ENCODE peak calls at places on chromosomes 2 and 18, in eight cellular contexts. Y is neural crest cell; Q is stimulated activated CD4-positive, alpha-beta T cell treated with anti-CD3 and anti-CD28 coated beads, Interleukin-4, amount 100 ng/mL, for 48 hours; E is stimulated activated CD8-positive, alpha-beta memory T cell treated with anti-CD3 and anti-CD28 coated beads, Interleukin-15, amount 100 ng/mL, for 4 hours; W is NCI-H2081; V is NCI-H1417 treated with DMSO at 0.1 percent for 48 hours; I is AG04449; M is HFF-Myc. G is an unnamed sample.

GRCh38 chr18:22347624-22348511 is 69.8 kb downstream of the CTAGE1 start:
- DNase-seq in Y (no peak), Q (no peak), E (no peak), W (no peak), V (no peak), I (no peak), M (no peak), G (no peak)

GRCh38 chr2:106982350-106982749 is 96.4 kb upstream of the ST6GAL2 start:
- DNase-seq in Y (no peak), Q (no peak), E (no peak), W (no peak), V (no peak), I (no peak), M (no peak), G (no peak)

GRCh38 chr18:23688528-23688927 is 725 bp upstream of the LAMA3 start:
- DNase-seq in Y (no peak), Q (no peak), E (no peak), W (no peak), V (no peak), I (no peak), M (no peak), G (no peak)

GRCh38 chr2:95361216-95361980 is 41.1 kb upstream of the FAHD2A start:
- DNase-seq in Y (no peak), Q (no peak), E (no peak), W (no peak), V (no peak), I (no peak), M (no peak), G (no peak)

GRCh38 chr2:15786003-15786654 is 154.2 kb upstream of the MYCN start:
- DNase-seq in Y (no peak), Q (no peak), E (no peak), W (no peak), V (no peak), I (no peak), M (no peak), G (no peak)

GRCh38 chr18:76524900-76525698 is 30.1 kb upstream of the ZNF516 start:
- DNase-seq in Y (peak; percentile 34), Q (no peak), E (no peak), W (peak; percentile 99), V (peak; percentile 98), I (no peak), M (peak; percentile 69), G (peak; percentile 65)

GRCh38 chr2:11239718-11240462 is 84.6 kb downstream of the SLC66A3 start:
- DNase-seq in Y (no peak), Q (no peak), E (no peak), W (no peak), V (no peak), I (no peak), M (no peak), G (no peak)

GRCh38 chr18:4125246-4125938 is 329.7 kb downstream of the DLGAP1 start:
- DNase-seq in Y (no peak), Q (no peak), E (no peak), W (no peak), V (no peak), I (no peak), M (no peak), G (no peak)

GRCh38 chr2:176536739-176537138 is 267.5 kb downstream of the MTX2 start:
- DNase-seq in Y (no peak), Q (no peak), E (no peak), W (peak; percentile 56), V (peak; percentile 47), I (no peak), M (no peak), G (no peak)

GRCh38 chr18:78473563-78473962 is 506.1 kb upstream of the SALL3 start:
- DNase-seq in Y (no peak), Q (no peak), E (no peak), W (no peak), V (no peak), I (no peak), M (no peak), G (no peak)

GRCh38 chr18:7084080-7084765 is 33.4 kb downstream of the LAMA1 start:
- DNase-seq in Y (no peak), Q (no peak), E (no peak), W (no peak), V (no peak), I (no peak), M (no peak), G (no peak)

GRCh38 chr2:121699421-121700328 is 37.0 kb downstream of the NIFK start:
- DNase-seq in Y (no peak), Q (peak; percentile 72), E (peak; percentile 84), W (no peak), V (no peak), I (no peak), M (peak; percentile 48), G (peak; percentile 90)

GRCh38 chr18:75360206-75360605 is 67.3 kb downstream of the SMIM21 start:
- DNase-seq in Y (no peak), Q (no peak), E (no peak), W (no peak), V (no peak), I (no peak), M (no peak), G (no peak)

GRCh38 chr2:120461092-120461491 is 115.2 kb downstream of the INHBB start:
- DNase-seq in Y (no peak), Q (no peak), E (no peak), W (no peak), V (no peak), I (no peak), M (no peak), G (no peak)

GRCh38 chr2:160363961-160364733 is 129.5 kb downstream of the RBMS1 start:
- DNase-seq in Y (no peak), Q (no peak), E (no peak), W (no peak), V (no peak), I (no peak), M (no peak), G (no peak)

GRCh38 chr2:29687121-29687520 is 234.3 kb downstream of the ALK start:
- DNase-seq in Y (no peak), Q (no peak), E (no peak), W (no peak), V (no peak), I (no peak), M (no peak), G (no peak)

GRCh38 chr18:36295880-36296301 is 1.6 kb upstream of the FHOD3 start:
- DNase-seq in Y (no peak), Q (no peak), E (no peak), W (no peak), V (no peak), I (no peak), M (no peak), G (no peak)

GRCh38 chr2:162591403-162592083 is 247.0 kb downstream of the KCNH7 start:
- DNase-seq in Y (no peak), Q (no peak), E (no peak), W (no peak), V (no peak), I (no peak), M (no peak), G (no peak)

GRCh38 chr18:6959110-6959509 is 158.5 kb downstream of the LAMA1 start:
- DNase-seq in Y (no peak), Q (no peak), E (no peak), W (no peak), V (no peak), I (no peak), M (no peak), G (peak; percentile 5)

GRCh38 chr2:230687498-230687897 is 25.1 kb upstream of the CAB39 start:
- DNase-seq in Y (no peak), Q (no peak), E (no peak), W (no peak), V (no peak), I (no peak), M (no peak), G (no peak)

GRCh38 chr2:1051075-1051474 is 100.4 kb downstream of the SNTG2 start:
- DNase-seq in Y (no peak), Q (no peak), E (no peak), W (peak; percentile 69), V (no peak), I (no peak), M (no peak), G (no peak)

GRCh38 chr18:74682141-74682997 is 84.7 kb downstream of the ZNF407 start:
- DNase-seq in Y (no peak), Q (no peak), E (no peak), W (no peak), V (no peak), I (no peak), M (no peak), G (no peak)

GRCh38 chr2:150459281-150459680 is 28.2 kb downstream of the RND3 start:
- DNase-seq in Y (no peak), Q (no peak), E (no peak), W (no peak), V (no peak), I (peak; percentile 37), M (no peak), G (no peak)

GRCh38 chr2:142803158-142803557 is 74.3 kb upstream of the KYNU start:
- DNase-seq in Y (no peak), Q (no peak), E (no peak), W (no peak), V (no peak), I (no peak), M (no peak), G (no peak)

GRCh38 chr2:233285921-233286320 is 21.7 kb upstream of the SAG start:
- DNase-seq in Y (no peak), Q (no peak), E (no peak), W (no peak), V (no peak), I (peak; percentile 9), M (no peak), G (peak; percentile 12)

GRCh38 chr2:96762529-96763253 is 2.0 kb downstream of the CNNM4 start:
- DNase-seq in Y (no peak), Q (no peak), E (no peak), W (peak; percentile 17), V (no peak), I (no peak), M (no peak), G (no peak)

GRCh38 chr2:191050640-191050987 is 36.6 kb upstream of the STAT1 start:
- DNase-seq in Y (no peak), Q (no peak), E (no peak), W (no peak), V (no peak), I (peak; percentile 87), M (no peak), G (no peak)

GRCh38 chr2:151971301-151972072 is 127.4 kb downstream of the CACNB4 start:
- DNase-seq in Y (no peak), Q (no peak), E (no peak), W (no peak), V (no peak), I (no peak), M (no peak), G (no peak)

GRCh38 chr2:231464576-231465540 is 574 bp upstream of the NCL start:
- DNase-seq in Y (peak; percentile 97), Q (peak; percentile 100), E (peak; percentile 95), W (peak; percentile 97), V (no peak), I (no peak), M (no peak), G (no peak)